ENCODE peak calls at places on chromosome 7, in four cellular contexts. U is tibial nerve, W is suprapubic skin, K is heart left ventricle. I is an unnamed sample.

GRCh38 chr7:23490357-23491131 is 20.3 kb upstream of the IGF2BP3 start:
- DNase-seq in W (peak; percentile 66), K (peak; percentile 58), U (no peak), I (peak; percentile 54)

GRCh38 chr7:74511360-74511759 is 57.7 kb downstream of the GTF2IRD1 start:
- DNase-seq in K (no peak), U (peak; percentile 17), W (no peak), I (no peak)

GRCh38 chr7:113179313-113179712 is 61.0 kb upstream of the SMIM30 start:
- DNase-seq in U (no peak), K (no peak), W (no peak), I (no peak)

GRCh38 chr7:22672892-22673637 is 53.9 kb upstream of the IL6 start:
- DNase-seq in U (no peak), K (no peak), W (no peak), I (no peak)

GRCh38 chr7:140022582-140023211 is 40.1 kb downstream of the PARP12 start:
- DNase-seq in U (no peak), K (no peak), W (no peak), I (no peak)

GRCh38 chr7:83306487-83306886 is 143.8 kb upstream of the PCLO start:
- DNase-seq in U (no peak), W (no peak), K (no peak), I (no peak)

GRCh38 chr7:24356758-24357386 is 72.9 kb downstream of the NPY start:
- DNase-seq in U (no peak), K (no peak), W (no peak), I (no peak)

GRCh38 chr7:148856035-148856881 is 27.8 kb downstream of the EZH2 start:
- DNase-seq in K (no peak), W (no peak), U (peak; percentile 29), I (no peak)

GRCh38 chr7:84997626-84998025 is 189.2 kb downstream of the SEMA3D start:
- DNase-seq in K (no peak), W (no peak), U (no peak), I (no peak)

GRCh38 chr7:32942783-32943653 is 14.2 kb upstream of the FKBP9 start:
- DNase-seq in K (peak; percentile 85), W (peak; percentile 84), U (peak; percentile 48), I (peak; percentile 70)
- TF ChIP-seq POLR2A in K (peak; percentile 25), W (no peak), U (peak; percentile 65), I (peak; percentile 49)

DNA sequence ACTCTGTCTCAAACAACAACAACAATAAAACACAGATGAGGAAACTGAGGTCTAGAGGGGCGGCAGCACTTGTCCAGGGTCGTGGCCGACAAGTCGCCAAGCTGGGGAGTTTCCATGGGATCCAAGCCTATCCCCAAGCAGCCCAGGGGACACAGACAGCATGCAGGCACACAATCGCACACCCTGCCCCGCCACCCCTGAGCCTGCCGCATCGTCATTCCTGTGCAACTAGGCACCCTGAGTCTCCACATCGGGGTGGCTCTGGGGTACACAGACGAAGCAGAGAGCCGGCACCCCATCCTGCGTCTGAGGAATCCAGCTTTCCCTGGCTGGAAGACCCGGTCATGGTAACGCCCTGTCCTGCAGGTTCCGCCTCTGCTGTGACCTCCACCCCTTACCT is 136.0 kb upstream of the TNRC18 start:
- DNase-seq in U (no peak), W (no peak), K (no peak), I (no peak)
- H3K4me1 ChIP-seq in U (peaks cover 45% of the 10 kb centered on the region), W (peaks cover 64% of the 10 kb centered on the region), K (peaks cover 43% of the 10 kb centered on the region), I (peaks cover 60% of the 10 kb centered on the region)

GRCh38 chr7:17099083-17099973 is 199.1 kb upstream of the AHR start:
- DNase-seq in K (peak; percentile 33), W (peak; percentile 63), U (no peak), I (peak; percentile 79)
- TF ChIP-seq POLR2A in K (no peak), W (no peak), U (no peak), I (no peak)

GRCh38 chr7:132377043-132377442 is 199.2 kb downstream of the PLXNA4 start:
- DNase-seq in K (no peak), W (no peak), U (no peak), I (no peak)

GRCh38 chr7:132381742-132382472 is 194.4 kb downstream of the PLXNA4 start:
- DNase-seq in W (no peak), U (no peak), K (no peak), I (no peak)

GRCh38 chr7:132379292-132379691 is 197.0 kb downstream of the PLXNA4 start:
- DNase-seq in W (no peak), K (no peak), U (no peak), I (no peak)

GRCh38 chr7:132377703-132378584 is 198.3 kb downstream of the PLXNA4 start:
- DNase-seq in U (no peak), K (no peak), W (no peak), I (no peak)

GRCh38 chr7:132380065-132380464 is 196.2 kb downstream of the PLXNA4 start:
- DNase-seq in K (peak; percentile 68), W (peak; percentile 76), U (peak; percentile 40), I (no peak)
- H3K4me1 ChIP-seq in K (peaks cover 22% of the 10 kb centered on the region), W (peaks cover 7% of the 10 kb centered on the region), U (no peaks in the 10 kb centered on the region), I (no peaks in the 10 kb centered on the region)

DNA sequence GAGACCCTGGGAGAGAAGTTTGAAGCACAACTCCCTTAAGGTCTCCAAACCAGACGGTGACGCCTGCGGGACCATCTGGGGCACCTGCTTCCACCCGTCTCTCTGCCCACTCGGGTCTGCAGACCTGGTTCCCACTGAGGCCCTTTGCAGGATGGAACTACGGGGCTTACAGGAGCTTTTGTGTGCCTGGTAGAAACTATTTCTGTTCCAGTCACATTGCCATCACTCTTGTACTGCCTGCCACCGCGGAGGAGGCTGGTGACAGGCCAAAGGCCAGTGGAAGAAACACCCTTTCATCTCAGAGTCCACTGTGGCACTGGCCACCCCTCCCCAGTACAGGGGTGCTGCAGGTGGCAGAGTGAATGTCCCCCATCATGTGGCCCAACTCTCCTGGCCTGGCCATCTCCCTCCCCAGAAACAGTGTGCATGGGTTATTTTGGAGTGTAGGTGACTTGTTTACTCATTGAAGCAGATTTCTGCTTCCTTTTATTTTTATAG is 10.8 kb downstream of the SERPINE1 start:
- DNase-seq in K (no peak), W (no peak), U (no peak), I (no peak)
- TF ChIP-seq POLR2A in K (no peak), W (no peak), U (no peak), I (no peak)

DNA sequence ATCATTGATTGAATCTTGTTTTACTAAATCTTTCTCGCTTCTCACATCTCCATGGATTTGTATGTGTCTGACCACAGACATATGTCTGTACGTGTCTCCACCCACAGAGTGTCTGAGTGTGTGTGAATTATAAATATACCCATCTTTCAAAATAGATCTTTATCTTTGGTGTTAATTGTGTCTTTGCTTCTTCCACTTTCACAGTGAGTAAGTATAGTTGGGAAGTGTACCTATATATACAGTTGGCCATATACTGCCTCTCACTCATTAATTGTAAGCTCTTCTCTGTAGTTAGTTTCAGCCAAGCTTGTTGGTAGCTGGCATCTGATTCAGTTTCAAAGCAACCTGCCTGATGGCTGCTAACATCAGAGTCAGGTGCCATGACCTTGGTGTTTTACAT is 18.4 kb downstream of the EEPD1 start:
- DNase-seq in W (no peak), K (no peak), U (no peak), I (no peak)
- H3K4me1 ChIP-seq in W (peaks cover 15% of the 10 kb centered on the region), K (no peaks in the 10 kb centered on the region), U (peaks cover 8% of the 10 kb centered on the region), I (no peaks in the 10 kb centered on the region)

DNA sequence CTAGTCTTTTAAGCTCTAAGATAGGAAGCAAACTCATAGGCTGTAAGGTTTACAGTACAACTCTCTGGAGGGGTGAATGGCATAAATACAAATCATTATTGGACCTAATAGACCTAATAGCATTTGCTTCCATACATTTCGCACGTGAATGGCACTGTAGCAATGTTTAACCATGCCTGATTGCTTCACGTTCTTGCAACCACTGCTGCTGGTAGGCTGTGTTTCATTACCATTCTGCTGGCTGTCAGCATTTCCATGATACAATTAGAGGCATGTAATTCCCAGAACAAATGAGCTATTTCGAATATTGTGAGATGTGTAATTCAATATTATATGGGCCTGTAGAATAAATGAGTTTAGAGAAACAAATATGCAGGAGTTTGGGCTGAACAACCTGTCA is 393.2 kb downstream of the ACTR3B start:
- DNase-seq in W (no peak), K (no peak), U (no peak), I (no peak)
- TF ChIP-seq POLR2A in W (no peak), K (no peak), U (no peak), I (no peak)

GRCh38 chr7:150686030-150686626 is 622 bp downstream of the GIMAP2 start:
- DNase-seq in W (no peak), U (no peak), K (no peak), I (no peak)

GRCh38 chr7:150688630-150689029 is 3.1 kb downstream of the GIMAP2 start:
- DNase-seq in U (no peak), K (no peak), W (no peak), I (no peak)

DNA sequence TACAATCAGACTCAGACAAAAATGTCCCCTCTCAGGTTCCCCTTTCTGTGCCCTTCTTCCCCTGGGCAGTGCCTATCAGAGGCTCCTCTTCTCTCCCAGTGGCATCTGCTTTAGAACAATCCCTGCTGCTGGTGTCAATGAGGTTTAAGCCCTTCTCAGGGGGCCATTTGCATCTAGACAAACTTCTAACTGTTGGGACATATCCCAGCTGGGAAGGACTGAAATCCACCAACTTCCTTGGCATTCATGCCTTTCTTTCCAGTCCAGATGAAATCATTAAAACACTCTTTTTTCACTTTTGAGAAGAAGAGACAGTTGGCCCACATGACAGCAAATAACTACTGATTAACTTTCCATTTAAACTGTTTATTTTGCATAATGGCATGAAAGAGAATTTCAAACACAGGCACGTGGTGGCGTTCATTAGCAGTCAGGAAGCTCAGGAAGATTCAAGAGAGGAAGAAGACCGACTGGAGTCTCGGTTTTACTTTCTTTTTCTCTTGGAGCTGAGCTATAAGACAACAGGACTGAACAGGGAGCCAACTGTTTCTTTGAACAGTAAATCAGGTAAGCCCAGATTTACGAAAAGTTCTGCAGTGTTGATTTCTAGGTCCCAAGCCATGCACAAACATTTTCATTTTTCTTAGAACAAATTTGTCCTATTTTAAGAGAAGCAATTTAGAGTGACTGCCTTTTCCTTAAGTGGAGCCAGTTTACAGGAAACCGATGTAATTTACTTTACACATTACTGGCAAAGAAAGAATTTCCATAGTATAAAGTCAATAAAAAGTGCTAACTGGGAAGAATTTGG is at the start of gene GIMAP2:
- DNase-seq in W (no peak), K (no peak), U (no peak), I (peak; percentile 60)
- H3K4me1 ChIP-seq in W (peaks cover 6% of the 10 kb centered on the region), K (no peaks in the 10 kb centered on the region), U (no peaks in the 10 kb centered on the region), I (peaks cover 6% of the 10 kb centered on the region)